ENCODE peak calls at places on chromosome 3, in four cellular contexts. A is ovary, E is tibial artery, I is right atrium auricular region. Q is an unnamed sample.

GRCh38 chr3:170331143-170331542 is 26.4 kb upstream of the SKIL start:
- DNase-seq in A (no peak), E (no peak), I (peak), Q (no peak)

GRCh38 chr3:108029466-108029865 is 61.4 kb downstream of the CD47 start:
- DNase-seq in A (no peak), E (no peak), I (no peak), Q (no peak)

GRCh38 chr3:38985981-38986380 is 65.8 kb downstream of the SCN11A start:
- DNase-seq in A (no peak), E (peak), I (no peak), Q (no peak)

GRCh38 chr3:71628571-71628970 is 45.0 kb upstream of the FOXP1 start:
- DNase-seq in A (no peak), E (no peak), I (no peak), Q (no peak)

GRCh38 chr3:59064276-59064675 is 14.5 kb upstream of the CFAP20DC start:
- DNase-seq in A (no peak), E (no peak), I (no peak), Q (no peak)

GRCh38 chr3:115834068-115834467 is 210.8 kb downstream of the GAP43 start:
- DNase-seq in A (no peak), E (no peak), I (no peak), Q (peak)

GRCh38 chr3:176174060-176174459 is 1023.2 kb downstream of the TBL1XR1 start:
- DNase-seq in A (no peak), E (no peak), I (no peak), Q (peak)

GRCh38 chr3:119965692-119966091 is 128.6 kb downstream of the GSK3B start:
- DNase-seq in A (no peak), E (no peak), I (no peak), Q (no peak)

GRCh38 chr3:149736180-149737100 is 15.8 kb downstream of the COMMD2 start:
- DNase-seq in A (no peak), E (no peak), I (no peak), Q (peak)

GRCh38 chr3:78900879-78901278 is 866.9 kb downstream of the ROBO1 start:
- DNase-seq in A (no peak), E (no peak), I (no peak), Q (no peak)

GRCh38 chr3:194285859-194286197 is 65.3 kb downstream of the CPN2 start:
- DNase-seq in A (no peak), E (peak), I (no peak), Q (no peak)

GRCh38 chr3:100123112-100123511 is 8.8 kb upstream of the FILIP1L start:
- DNase-seq in A (no peak), E (no peak), I (no peak), Q (no peak)

GRCh38 chr3:12400795-12401194 is 83.5 kb upstream of the TSEN2 start:
- DNase-seq in A (no peak), E (no peak), I (no peak), Q (no peak)

GRCh38 chr3:113495035-113495434 is 19.9 kb downstream of the SPICE1 start:
- DNase-seq in A (no peak), E (no peak), I (no peak), Q (peak)

GRCh38 chr3:152260026-152260425 is 8.7 kb upstream of the MBNL1 start:
- DNase-seq in A (no peak), E (no peak), I (no peak), Q (no peak)

GRCh38 chr3:87503901-87504498 is 227.6 kb upstream of the POU1F1 start:
- DNase-seq in A (no peak), E (no peak), I (no peak), Q (peak)

GRCh38 chr3:134363381-134363755 is 10.9 kb downstream of the AMOTL2 start:
- DNase-seq in A (no peak), E (no peak), I (no peak), Q (no peak)

GRCh38 chr3:68866157-68866556 is 66.2 kb downstream of the TAFA4 start:
- DNase-seq in A (no peak), E (no peak), I (no peak), Q (no peak)

GRCh38 chr3:158711886-158712285 is 20.4 kb downstream of the RARRES1 start:
- DNase-seq in A (no peak), E (no peak), I (no peak), Q (peak)

GRCh38 chr3:42182555-42182954 is 83.4 kb downstream of the CCK start:
- DNase-seq in A (no peak), E (no peak), I (no peak), Q (no peak)

GRCh38 chr3:22098000-22098399 is 347.0 kb upstream of the ZNF385D start:
- DNase-seq in A (no peak), E (no peak), I (no peak), Q (no peak)

GRCh38 chr3:149245738-149246451 is 24.3 kb upstream of the CP start:
- DNase-seq in A (no peak), E (no peak), I (no peak), Q (peak)

GRCh38 chr3:70738310-70738681 is 425.9 kb upstream of the MDFIC2 start:
- DNase-seq in A (no peak), E (no peak), I (no peak), Q (peak)

GRCh38 chr3:118641608-118642007 is 393.0 kb downstream of the IGSF11 start:
- DNase-seq in A (no peak), E (no peak), I (no peak), Q (no peak)

GRCh38 chr3:7015683-7016440 is 154.9 kb downstream of the GRM7 start:
- DNase-seq in A (no peak), E (no peak), I (no peak), Q (no peak)

GRCh38 chr3:12831582-12831866 is 9.8 kb downstream of the RPL32 start:
- DNase-seq in A (no peak), E (no peak), I (no peak), Q (no peak)

GRCh38 chr3:64740232-64740631 is 52.4 kb upstream of the ADAMTS9 start:
- DNase-seq in A (peak), E (no peak), I (no peak), Q (no peak)

GRCh38 chr3:52055537-52056351 is 627 bp downstream of the DUSP7 start:
- DNase-seq in A (peak), E (no peak), I (no peak), Q (no peak)

GRCh38 chr3:32000877-32001276 is 19.3 kb downstream of the ZNF860 start:
- DNase-seq in A (no peak), E (no peak), I (no peak), Q (no peak)

GRCh38 chr3:138296639-138297038 is 33.0 kb downstream of the NME9 start:
- DNase-seq in A (no peak), E (no peak), I (no peak), Q (no peak)

GRCh38 chr3:141231923-141232861 is 567 bp downstream of the PXYLP1 start:
- DNase-seq in A (peak), E (no peak), I (no peak), Q (peak)

GRCh38 chr3:147572970-147573340 is 163.8 kb downstream of the ZIC1 start:
- DNase-seq in A (no peak), E (no peak), I (no peak), Q (peak)

GRCh38 chr3:105385868-105386508 is 19.3 kb downstream of the ALCAM start:
- DNase-seq in A (no peak), E (no peak), I (no peak), Q (no peak)

GRCh38 chr3:18079739-18080138 is 337.3 kb upstream of the TBC1D5 start:
- DNase-seq in A (no peak), E (no peak), I (no peak), Q (no peak)

GRCh38 chr3:195823286-195823685 is 11.6 kb upstream of the MUC4 start:
- DNase-seq in A (no peak), E (no peak), I (no peak), Q (no peak)

GRCh38 chr3:62421275-62421674 is 47.9 kb upstream of the FEZF2 start:
- DNase-seq in A (no peak), E (no peak), I (no peak), Q (no peak)

GRCh38 chr3:29554584-29554983 is 273.7 kb downstream of the RBMS3 start:
- DNase-seq in A (no peak), E (no peak), I (no peak), Q (no peak)

GRCh38 chr3:149038322-149038721 is 47.0 kb downstream of the GYG1 start:
- DNase-seq in A (no peak), E (no peak), I (no peak), Q (no peak)

GRCh38 chr3:159762981-159763465 is 225.6 kb upstream of the IL12A start:
- DNase-seq in A (peak), E (peak), I (peak), Q (peak)
- H3K27ac ChIP-seq in A (peak), E (peak), I (peak), Q (peak)

DNA sequence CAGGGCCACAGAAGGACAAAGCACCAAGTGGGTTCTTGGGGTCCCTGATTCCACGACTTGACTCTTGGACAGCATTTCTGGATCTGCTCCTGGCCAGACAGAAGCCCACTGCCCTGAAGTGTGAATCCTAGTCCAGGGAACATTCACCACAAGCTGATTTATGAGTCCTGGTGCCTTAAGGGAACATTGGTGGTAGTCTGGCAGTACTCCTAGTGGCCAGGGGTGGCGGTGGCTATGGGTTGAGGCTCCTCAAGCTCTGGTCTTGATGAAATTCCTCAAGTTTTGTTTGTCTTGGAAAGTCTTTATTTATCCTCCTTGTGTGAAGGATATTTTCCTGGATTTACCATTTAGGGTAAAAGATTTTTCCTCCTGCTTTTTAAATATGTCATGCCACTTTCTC is 307.5 kb downstream of the PYDC2 start:
- DNase-seq in A (no peak), E (no peak), I (no peak), Q (no peak)
- TF ChIP-seq CTCF in A (no peak), E (no peak), I (no peak), Q (no peak)

DNA sequence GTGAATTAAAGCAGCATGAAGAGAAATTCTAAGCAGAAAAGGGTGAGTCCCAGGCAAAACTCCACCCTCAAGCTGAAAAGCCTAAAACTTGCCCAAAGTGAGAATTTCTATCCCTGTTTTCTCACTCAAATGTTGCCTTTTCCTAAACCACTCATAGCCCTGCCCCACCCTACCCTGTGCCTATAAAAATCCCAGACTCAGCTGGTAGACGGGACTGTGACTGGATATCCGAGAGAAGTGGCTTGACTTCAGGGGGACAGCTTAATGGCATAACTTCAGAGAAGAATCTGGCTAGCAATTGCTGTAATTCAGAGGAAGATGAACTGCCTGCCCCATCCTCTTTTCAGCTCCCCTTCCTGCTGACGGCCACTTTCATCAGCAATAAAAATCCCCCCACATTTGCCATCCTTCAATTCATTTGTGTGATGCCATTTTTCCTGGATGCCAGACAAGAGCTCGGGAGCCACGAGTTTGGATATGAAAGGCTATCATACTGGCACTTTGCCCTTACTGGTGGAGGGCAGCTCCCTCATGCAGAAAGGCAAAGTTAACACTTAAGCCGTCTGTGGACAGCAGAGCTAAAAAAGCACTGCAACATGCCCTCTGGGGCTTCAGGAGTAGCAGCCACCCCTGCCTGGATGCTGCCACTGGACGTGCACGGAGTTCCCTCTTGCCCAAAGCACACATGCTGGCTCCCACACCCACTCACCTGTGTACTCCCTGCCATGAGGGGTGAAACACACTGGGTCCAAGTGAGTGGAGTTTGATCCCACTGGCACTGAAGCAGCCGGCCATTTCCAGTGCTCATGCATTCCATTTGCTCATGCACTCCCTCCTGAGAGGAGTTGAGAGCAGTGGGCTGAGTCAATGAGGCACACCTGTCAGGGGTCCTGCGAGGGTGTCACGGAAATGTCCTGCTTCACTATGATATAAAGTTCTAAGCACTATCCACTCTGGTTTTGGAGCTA is 670.6 kb downstream of the PLOD2 start:
- DNase-seq in A (no peak), E (no peak), I (no peak), Q (no peak)
- H3K27ac ChIP-seq in A (no peak), E (no peak), I (no peak), Q (no peak)

GRCh38 chr3:123193448-123194101 is 8.2 kb upstream of the SEC22A start:
- DNase-seq in A (no peak), E (no peak), I (no peak), Q (no peak)

GRCh38 chr3:123198352-123198751 is 3.4 kb upstream of the SEC22A start:
- DNase-seq in A (no peak), E (no peak), I (no peak), Q (no peak)

GRCh38 chr3:123194552-123194951 is 7.2 kb upstream of the SEC22A start:
- DNase-seq in A (no peak), E (no peak), I (no peak), Q (no peak)
- TF ChIP-seq CTCF in A (no peak), E (no peak), I (peak), Q (no peak)

DNA sequence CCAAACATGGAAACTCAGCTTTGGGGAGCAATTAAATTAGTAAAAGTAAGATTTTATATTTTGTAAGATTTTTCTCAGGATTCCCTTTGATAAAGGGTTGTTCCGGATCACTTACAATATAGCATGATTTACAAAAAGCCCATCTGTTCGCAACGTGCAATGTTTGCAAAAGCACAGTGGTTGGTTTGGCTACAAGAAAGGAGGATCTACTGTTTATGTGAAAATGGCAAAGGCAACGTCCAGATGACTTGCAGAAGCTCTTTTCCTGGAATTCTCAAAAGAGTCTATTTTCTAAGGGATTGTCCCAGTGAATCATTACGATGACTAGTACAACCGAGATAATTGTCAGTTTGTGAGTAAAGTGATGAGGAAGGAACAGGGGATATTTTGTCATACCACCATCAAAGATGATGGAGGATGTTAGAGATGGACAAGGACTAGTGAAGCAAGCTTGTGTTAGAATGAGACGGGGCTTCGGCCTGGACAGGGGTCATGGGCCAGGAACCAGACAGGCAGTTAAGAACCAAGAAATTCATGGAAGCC is 71.6 kb downstream of the CRYGS start:
- DNase-seq in A (no peak), E (no peak), I (no peak), Q (no peak)
- H3K27ac ChIP-seq in A (no peak), E (no peak), I (no peak), Q (no peak)

Q was measured in RWPE1.